ENCODE peak calls at places on chromosome 2, in four cellular contexts. B, A, Z and J are unnamed samples.

GRCh38 chr2:53028746-53029423 is 738.7 kb upstream of the CHAC2 start:
- DNase-seq in Z (no peak), B (no peak), A (no peak), J (no peak)

GRCh38 chr2:123363826-123364225 is 661.3 kb upstream of the CNTNAP5 start:
- DNase-seq in A (no peak), B (no peak), Z (no peak), J (no peak)

GRCh38 chr2:209086761-209087160 is 337.1 kb upstream of the MAP2 start:
- DNase-seq in A (no peak), Z (no peak), B (no peak), J (no peak)

GRCh38 chr2:26269571-26270170 is 24.9 kb downstream of the HADHB start:
- DNase-seq in A (no peak), Z (no peak), B (no peak), J (no peak)

GRCh38 chr2:176098366-176099158 is 1.0 kb upstream of the HOXD12 start:
- DNase-seq in Z (no peak), A (no peak), B (no peak), J (no peak)

GRCh38 chr2:11288431-11288830 is 56.0 kb downstream of the ROCK2 start:
- DNase-seq in Z (no peak), B (no peak), A (no peak), J (no peak)

GRCh38 chr2:74690571-74690970 is 36.5 kb downstream of the SEMA4F start:
- DNase-seq in A (peak), Z (peak), B (peak), J (no peak)

GRCh38 chr2:241843321-241844065 is 15.2 kb downstream of the PDCD1 start:
- DNase-seq in A (no peak), Z (no peak), B (no peak), J (peak)

GRCh38 chr2:216789088-216789487 is 70.8 kb downstream of the TNP1 start:
- DNase-seq in Z (no peak), B (no peak), A (no peak), J (no peak)

GRCh38 chr2:107932986-107933385 is 53.3 kb upstream of the SLC5A7 start:
- DNase-seq in Z (peak), A (no peak), B (no peak), J (no peak)

GRCh38 chr2:63875758-63876710 is 34.3 kb downstream of the UGP2 start:
- DNase-seq in B (no peak), A (no peak), Z (no peak), J (no peak)

GRCh38 chr2:151808258-151809072 is 19.8 kb downstream of the ARL5A start:
- DNase-seq in B (no peak), Z (peak), A (no peak), J (no peak)

GRCh38 chr2:222671259-222672067 is at the start of gene MOGAT1:
- DNase-seq in B (peak), A (peak), Z (peak), J (peak)

GRCh38 chr2:118865106-118865505 is 17.7 kb upstream of the EN1 start:
- DNase-seq in Z (peak), B (peak), A (peak), J (no peak)

GRCh38 chr2:21118302-21118920 is 5.4 kb upstream of the TDRD15 start:
- DNase-seq in Z (peak), A (peak), B (peak), J (no peak)
- TF ChIP-seq CTCF in Z (peak), A (peak), B (peak), J (no peak)

GRCh38 chr2:20682166-20682565 is 15.2 kb downstream of the GDF7 start:
- DNase-seq in A (no peak), B (no peak), Z (no peak), J (no peak)
- TF ChIP-seq CTCF in A (peak), B (peak), Z (peak), J (no peak)

GRCh38 chr2:232431705-232432590 is 24.0 kb upstream of the ALPI start:
- DNase-seq in Z (no peak), B (no peak), A (no peak), J (no peak)
- TF ChIP-seq CTCF in Z (no peak), B (no peak), A (no peak), J (no peak)

DNA sequence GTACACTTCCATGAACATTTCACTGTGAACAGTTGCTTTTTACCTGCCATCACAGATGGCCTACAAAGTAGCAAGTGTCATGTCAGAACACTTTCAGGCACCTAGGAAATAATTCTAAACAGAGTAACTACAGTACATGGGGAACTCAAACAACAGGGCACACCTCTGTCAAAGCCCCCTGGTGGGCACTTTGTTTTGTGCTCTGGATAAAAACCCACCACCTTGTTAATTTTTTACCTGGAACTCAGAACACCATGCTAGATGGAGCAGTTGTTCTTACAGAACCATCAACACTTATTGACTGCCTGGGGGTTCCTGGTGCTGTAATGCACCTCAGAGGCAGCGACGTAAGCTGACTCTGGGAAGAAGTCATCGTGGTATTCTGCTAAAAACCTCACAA is 2.3 kb downstream of the MSL3B start:
- DNase-seq in A (no peak), Z (no peak), B (no peak), J (no peak)
- TF ChIP-seq CTCF in A (no peak), Z (peak), B (peak), J (no peak)

GRCh38 chr2:71789556-71790219 is 336.3 kb downstream of the DYSF start:
- DNase-seq in B (no peak), Z (peak), A (no peak), J (peak)
- TF ChIP-seq CTCF in B (no peak), Z (peak), A (no peak), J (no peak)

GRCh38 chr2:239763433-239764097 is 261.6 kb downstream of the NDUFA10 start:
- DNase-seq in B (no peak), A (no peak), Z (no peak), J (no peak)
- TF ChIP-seq CTCF in B (peak), A (no peak), Z (no peak), J (no peak)

GRCh38 chr2:231904161-231904611 is 22.0 kb downstream of the NPPC start:
- DNase-seq in Z (no peak), B (no peak), A (no peak), J (no peak)
- TF ChIP-seq CTCF in Z (no peak), B (no peak), A (no peak), J (no peak)

DNA sequence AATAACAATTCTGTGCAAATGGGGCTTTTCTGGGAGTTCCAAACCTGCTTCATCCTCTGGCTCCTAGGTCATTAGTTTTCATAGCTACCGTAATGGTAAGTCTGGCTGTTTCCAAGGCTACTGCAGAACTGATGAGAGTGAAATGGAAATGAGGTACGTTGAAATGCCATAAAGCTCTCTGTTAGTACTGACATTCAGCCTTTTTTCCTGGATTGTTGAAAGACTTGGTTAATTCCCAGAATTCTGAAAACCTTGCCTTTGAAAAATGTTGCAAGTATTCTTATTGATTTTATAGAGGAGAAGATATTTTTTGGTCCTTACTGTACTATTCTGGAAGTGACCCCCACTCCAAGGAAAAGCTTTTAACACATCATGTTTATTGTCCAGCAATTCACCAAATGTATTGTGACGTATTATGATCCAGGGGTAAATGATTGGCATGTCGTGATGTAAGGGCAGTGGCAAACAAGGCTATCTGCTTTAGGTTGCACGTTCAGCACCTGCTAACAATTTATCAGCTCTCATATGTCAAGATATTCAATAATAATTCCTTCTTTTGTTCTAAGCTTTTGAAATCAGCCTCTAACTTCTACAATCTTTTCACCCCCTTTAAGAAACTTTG is 767.0 kb upstream of the RAB6C start:
- DNase-seq in A (no peak), Z (no peak), B (no peak), J (no peak)
- TF ChIP-seq CTCF in A (no peak), Z (no peak), B (no peak), J (no peak)